ENCODE peak calls at places on chromosomes 5 and 9, in eight cellular contexts. M is Peyer's patch, O is NB4, C is tibial artery, D is endothelial cell, H is GM23338, Y is spleen, J is GM10248. V is an unnamed sample.

GRCh38 chr9:135329571-135330306 is 149.8 kb upstream of the PPP1R26 start:
- DNase-seq in M (no peak), O (no peak), C (no peak), D (no peak), H (peak), Y (no peak), J (no peak), V (peak)

GRCh38 chr9:90778746-90779145 is 22.9 kb upstream of the SYK start:
- DNase-seq in M (no peak), O (no peak), C (no peak), D (no peak), H (peak), Y (no peak), J (no peak), V (no peak)

GRCh38 chr9:92242115-92242778 is 51.2 kb downstream of the IARS1 start:
- DNase-seq in M (no peak), O (no peak), C (no peak), D (peak), H (peak), Y (no peak), J (no peak), V (no peak)

GRCh38 chr5:252546-252945 is 18.9 kb upstream of the PDCD6 start:
- DNase-seq in M (no peak), O (no peak), C (no peak), D (no peak), H (no peak), Y (no peak), J (no peak), V (no peak)

GRCh38 chr5:41748631-41749030 is 121.6 kb downstream of the OXCT1 start:
- DNase-seq in M (no peak), O (no peak), C (no peak), D (no peak), H (no peak), Y (no peak), J (peak), V (no peak)

GRCh38 chr5:107129051-107129450 is 541.7 kb downstream of the EFNA5 start:
- DNase-seq in M (no peak), O (no peak), C (no peak), D (no peak), H (no peak), Y (no peak), J (no peak), V (no peak)

GRCh38 chr9:72675586-72675985 is 154.2 kb downstream of the TMC1 start:
- DNase-seq in M (no peak), O (no peak), C (no peak), D (no peak), H (no peak), Y (no peak), J (no peak), V (no peak)

GRCh38 chr5:134142806-134143205 is 28.3 kb downstream of the TCF7 start:
- DNase-seq in M (peak), O (no peak), C (no peak), D (no peak), H (no peak), Y (peak), J (no peak), V (no peak)

GRCh38 chr5:124088289-124089064 is 576.5 kb downstream of the CSNK1G3 start:
- DNase-seq in M (no peak), O (no peak), C (no peak), D (no peak), H (no peak), Y (no peak), J (no peak), V (no peak)

GRCh38 chr5:108487951-108488350 is 106.1 kb upstream of the FBXL17 start:
- DNase-seq in M (no peak), O (no peak), C (no peak), D (no peak), H (no peak), Y (no peak), J (no peak), V (no peak)

GRCh38 chr9:12730198-12730597 is 37.0 kb downstream of the TYRP1 start:
- DNase-seq in M (no peak), O (no peak), C (no peak), D (no peak), H (no peak), Y (no peak), J (no peak), V (no peak)

GRCh38 chr9:134909511-134910105 is 8.1 kb downstream of the FCN1 start:
- DNase-seq in M (no peak), O (no peak), C (peak), D (no peak), H (no peak), Y (no peak), J (no peak), V (no peak)

GRCh38 chr5:170691623-170692022 is 91.9 kb upstream of the GABRP start:
- DNase-seq in M (no peak), O (no peak), C (no peak), D (peak), H (peak), Y (no peak), J (no peak), V (no peak)
- TF ChIP-seq CTCF in M (no peak), O (no peak), C (no peak), D (no peak), H (peak), Y (no peak), J (no peak), V (no peak)

GRCh38 chr5:62720036-62720441 is 141.4 kb downstream of the LRRC70 start:
- DNase-seq in M (no peak), O (peak), C (no peak), D (peak), H (peak), Y (no peak), J (peak), V (no peak)
- TF ChIP-seq CTCF in M (no peak), O (peak), C (no peak), D (no peak), H (peak), Y (peak), J (no peak), V (no peak)

GRCh38 chr5:142922223-142922952 is 152.2 kb downstream of the ARHGAP26 start:
- DNase-seq in M (no peak), O (peak), C (no peak), D (no peak), H (peak), Y (no peak), J (peak), V (no peak)
- TF ChIP-seq CTCF in M (peak), O (peak), C (peak), D (no peak), H (peak), Y (peak), J (peak), V (peak)

GRCh38 chr5:138653502-138653901 is 78.3 kb upstream of the HSPA9 start:
- DNase-seq in M (no peak), O (peak), C (no peak), D (no peak), H (peak), Y (no peak), J (no peak), V (no peak)
- TF ChIP-seq CTCF in M (no peak), O (peak), C (no peak), D (no peak), H (peak), Y (no peak), J (peak), V (no peak)

GRCh38 chr5:175252234-175252805 is 191.7 kb downstream of the DRD1 start:
- DNase-seq in M (no peak), O (no peak), C (no peak), D (no peak), H (no peak), Y (no peak), J (no peak), V (no peak)
- TF ChIP-seq CTCF in M (no peak), O (no peak), C (no peak), D (no peak), H (no peak), Y (no peak), J (no peak), V (no peak)

GRCh38 chr5:150613991-150614650 is 26.3 kb upstream of the SYNPO start:
- DNase-seq in M (no peak), O (no peak), C (no peak), D (no peak), H (peak), Y (no peak), J (no peak), V (no peak)
- TF ChIP-seq CTCF in M (peak), O (peak), C (no peak), D (peak), H (peak), Y (no peak), J (no peak), V (no peak)

GRCh38 chr9:102845847-102846246 is 149.3 kb upstream of the CYLC2 start:
- DNase-seq in M (no peak), O (no peak), C (no peak), D (no peak), H (no peak), Y (no peak), J (no peak), V (no peak)

GRCh38 chr9:102842421-102842820 is 152.7 kb upstream of the CYLC2 start:
- DNase-seq in M (no peak), O (no peak), C (no peak), D (no peak), H (no peak), Y (no peak), J (no peak), V (no peak)

GRCh38 chr9:102840356-102840755 is 154.8 kb upstream of the CYLC2 start:
- DNase-seq in M (no peak), O (no peak), C (no peak), D (no peak), H (no peak), Y (no peak), J (no peak), V (no peak)

GRCh38 chr9:102844754-102845153 is 150.4 kb upstream of the CYLC2 start:
- DNase-seq in M (no peak), O (no peak), C (no peak), D (no peak), H (no peak), Y (no peak), J (no peak), V (no peak)

DNA sequence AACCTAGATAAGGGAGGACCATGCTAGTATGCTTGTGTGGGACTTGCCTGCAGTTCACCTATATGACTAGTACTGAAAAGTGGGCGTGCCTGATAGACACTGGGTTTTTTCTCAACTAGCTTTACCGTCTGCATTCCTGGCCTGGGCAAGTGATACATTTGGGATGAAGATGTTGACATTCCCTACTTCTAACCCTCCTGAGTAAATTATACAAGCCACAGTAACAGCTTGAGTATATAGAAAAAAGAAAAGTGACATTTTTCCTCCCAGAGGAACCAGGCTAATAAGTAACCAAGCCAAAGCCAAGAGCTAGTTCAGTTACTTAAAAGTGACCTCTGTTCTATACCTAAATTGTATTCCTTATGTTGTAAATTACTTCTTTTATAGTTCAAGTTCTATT is 153.8 kb upstream of the CYLC2 start:
- DNase-seq in M (no peak), O (no peak), C (no peak), D (no peak), H (no peak), Y (no peak), J (no peak), V (no peak)
- TF ChIP-seq CTCF in M (no peak), O (no peak), C (no peak), D (no peak), H (no peak), Y (no peak), J (no peak), V (no peak)

DNA sequence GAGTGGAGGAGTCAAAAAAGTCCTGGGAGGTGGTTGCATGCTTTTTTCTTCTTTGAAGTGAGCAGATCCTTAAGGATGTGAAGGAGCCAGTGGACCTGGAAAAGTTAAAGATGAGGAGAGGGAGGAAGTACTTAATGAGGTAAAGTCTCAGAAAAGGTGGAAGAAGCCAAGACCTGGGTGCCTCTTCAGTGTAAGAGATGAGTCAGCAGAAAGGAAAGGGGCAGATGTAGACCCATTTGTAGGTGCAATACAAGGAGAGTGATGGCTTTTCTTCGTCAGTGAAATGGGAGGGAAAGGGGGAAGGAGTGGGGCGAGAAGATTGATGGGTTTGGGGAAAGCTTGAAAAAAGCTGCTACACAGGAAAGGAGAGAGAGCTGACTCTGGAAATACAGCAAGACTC is 82.9 kb downstream of the ANGPTL2 start:
- DNase-seq in M (no peak), O (no peak), C (no peak), D (no peak), H (no peak), Y (no peak), J (no peak), V (no peak)
- TF ChIP-seq CTCF in M (no peak), O (no peak), C (no peak), D (no peak), H (no peak), Y (no peak), J (no peak), V (no peak)

V was measured in natural killer cell.